ENCODE peak calls at places on chromosomes 11 and 22, in four cellular contexts. E is HCT116, M is HepG2, I is K562. T is an unnamed sample.

GRCh38 chr11:68127791-68128681 is 6.8 kb upstream of the CHKA start:
- DNase-seq in E (peak), M (peak), I (peak), T (no peak)

GRCh38 chr11:108221401-108221800 is 1.0 kb downstream of the NPAT start:
- DNase-seq in E (no peak), M (no peak), I (no peak), T (no peak)

GRCh38 chr11:15563054-15563453 is 448.3 kb downstream of the INSC start:
- DNase-seq in E (no peak), M (no peak), I (no peak), T (no peak)

GRCh38 chr11:64259533-64260067 is 8.3 kb downstream of the PLCB3 start:
- DNase-seq in E (no peak), M (no peak), I (no peak), T (no peak)

GRCh38 chr22:23763579-23764331 is 965 bp downstream of the C22orf15 start:
- DNase-seq in E (no peak), M (no peak), I (peak), T (no peak)

GRCh38 chr11:103111400-103111799 is 2.2 kb downstream of the DYNC2H1 start:
- DNase-seq in E (no peak), M (no peak), I (no peak), T (no peak)

GRCh38 chr11:119447664-119448242 is 24.8 kb upstream of the THY1 start:
- DNase-seq in E (no peak), M (no peak), I (no peak), T (no peak)

GRCh38 chr22:37059876-37060449 is 8.4 kb downstream of the KCTD17 start:
- DNase-seq in E (no peak), M (no peak), I (no peak), T (no peak)

GRCh38 chr11:59601788-59602187 is 13.8 kb downstream of the OSBP start:
- DNase-seq in E (no peak), M (peak), I (no peak), T (no peak)

GRCh38 chr11:64298966-64299846 is 952 bp upstream of the CATSPERZ start:
- DNase-seq in E (no peak), M (no peak), I (no peak), T (no peak)

GRCh38 chr22:46519377-46519776 is 18.0 kb downstream of the CELSR1 start:
- DNase-seq in E (no peak), M (no peak), I (no peak), T (no peak)

GRCh38 chr11:84249344-84250135 is 963.4 kb upstream of the CCDC90B start:
- DNase-seq in E (no peak), M (no peak), I (no peak), T (no peak)

GRCh38 chr11:126331286-126331685 is 24.2 kb upstream of the ST3GAL4 start:
- DNase-seq in E (no peak), M (no peak), I (no peak), T (no peak)

GRCh38 chr11:134055029-134055428 is 13.8 kb upstream of the JAM3 start:
- DNase-seq in E (no peak), M (no peak), I (no peak), T (no peak)

DNA sequence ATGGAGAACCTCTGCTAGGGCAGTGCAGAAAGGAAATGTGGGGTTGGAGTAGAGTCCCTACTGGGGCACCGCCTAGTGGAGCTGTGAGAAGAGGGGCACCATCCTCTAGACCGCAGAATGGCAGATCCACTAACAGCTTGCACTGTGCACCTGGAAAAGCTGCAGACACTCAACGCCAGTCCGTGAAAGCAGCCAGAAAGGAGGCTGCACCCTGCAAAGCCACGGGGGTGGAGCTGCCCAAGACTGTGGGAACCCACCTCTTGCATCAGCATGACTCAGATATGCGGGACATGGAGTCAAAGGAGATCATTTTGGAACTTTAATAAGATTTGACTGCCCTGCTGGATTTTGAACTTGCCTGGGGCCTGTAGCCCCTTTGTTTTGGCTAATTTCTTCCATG is 8.7 kb downstream of the TSKU start:
- DNase-seq in E (no peak), M (peak), I (no peak), T (no peak)
- TF ChIP-seq TCF7L2 in E (no peak), M (no peak), I (no peak), T (no peak)

DNA sequence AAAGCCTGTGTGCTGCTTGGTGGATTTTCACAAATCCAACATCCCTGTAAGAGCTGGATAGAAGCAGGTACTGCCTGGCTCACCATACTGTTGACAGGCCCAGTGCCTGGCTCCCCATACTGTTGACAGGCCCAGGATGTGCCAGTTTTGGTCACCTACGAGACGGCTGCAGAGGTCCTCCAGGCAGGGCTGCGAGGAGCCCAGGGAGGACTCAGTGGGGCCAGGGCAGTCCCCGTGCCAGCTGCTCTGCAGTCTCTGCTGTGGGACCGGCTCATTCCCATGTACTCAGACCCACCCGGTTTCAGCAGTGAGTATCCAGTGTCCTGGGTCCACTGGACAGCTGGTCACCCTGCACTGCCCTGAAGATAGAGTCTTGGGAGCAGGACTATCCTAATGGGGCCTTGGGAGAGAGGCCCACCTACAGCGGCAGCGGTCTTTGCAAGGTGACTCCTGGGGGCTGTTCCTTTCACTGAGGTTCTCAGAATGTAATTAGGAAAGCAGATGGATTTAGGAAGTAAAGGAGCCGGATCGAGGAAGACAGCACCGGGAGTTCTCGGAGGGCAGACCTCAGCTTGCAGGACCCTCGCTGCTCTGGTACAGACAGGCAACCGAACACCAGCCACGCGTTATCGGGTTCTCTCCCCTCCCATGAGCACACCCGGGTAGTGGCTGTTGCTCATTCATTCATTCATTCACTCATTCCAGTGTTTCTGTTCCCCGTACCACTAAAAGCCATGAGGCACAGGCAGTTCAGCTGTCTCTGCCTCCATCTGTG is 106.1 kb downstream of the CTTN start:
- DNase-seq in E (no peak), M (no peak), I (no peak), T (no peak)
- TF ChIP-seq CTCF in E (no peak), M (no peak), I (no peak), T (no peak)

DNA sequence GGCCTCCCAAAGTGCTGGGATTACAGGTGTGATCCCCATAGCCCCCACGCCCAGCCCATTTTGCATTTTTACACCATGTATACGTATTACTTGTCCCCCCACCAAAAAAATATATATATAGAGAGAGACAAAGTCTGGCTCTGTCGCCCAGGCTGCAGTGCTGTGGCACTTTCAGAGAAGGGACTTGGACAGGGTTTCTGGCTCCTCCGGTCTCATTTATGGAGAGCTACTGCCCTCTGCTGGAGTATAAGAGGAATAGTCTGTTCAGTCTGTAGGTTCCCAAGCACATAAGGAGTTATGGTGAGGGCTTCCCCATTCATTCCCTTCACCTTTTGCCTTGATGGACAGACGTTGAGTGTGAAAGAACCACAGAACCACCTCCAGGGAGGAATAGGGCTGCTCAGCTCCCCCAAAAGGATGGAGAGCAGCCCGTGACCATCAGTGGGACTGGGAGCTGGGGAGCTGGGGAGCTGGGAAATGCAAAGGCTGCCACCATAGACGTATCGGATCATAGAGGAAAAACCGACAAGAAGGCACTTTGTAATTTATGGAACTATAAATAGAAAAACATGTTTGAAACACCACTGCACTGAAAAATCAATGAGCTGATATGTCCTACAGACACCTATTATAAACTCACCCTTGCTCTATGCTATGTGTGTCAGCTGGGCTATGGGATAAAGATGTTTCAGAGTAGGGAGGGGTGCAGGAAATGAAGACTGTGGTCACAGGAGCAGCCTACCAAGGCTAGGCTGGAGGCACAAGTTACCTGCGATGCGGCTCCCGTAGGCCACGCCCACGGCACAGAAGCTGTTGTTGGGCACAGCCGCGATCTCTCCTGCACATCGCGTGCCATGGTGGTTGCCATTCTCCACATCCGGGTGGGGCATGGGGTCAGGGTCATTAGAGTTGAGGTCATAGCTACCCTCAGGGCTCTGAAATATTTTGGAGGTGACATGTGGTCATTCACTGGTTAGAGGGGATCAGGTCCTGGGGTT is 5.2 kb downstream of the PCSK7 start:
- DNase-seq in E (peak), M (peak), I (peak), T (peak)
- TF ChIP-seq TCF7L2 in E (no peak), M (no peak), I (no peak), T (no peak)

GRCh38 chr11:10758959-10759358 is 7.9 kb downstream of the CTR9 start:
- DNase-seq in E (no peak), M (no peak), I (peak), T (no peak)
- TF ChIP-seq CTCF in E (peak), M (no peak), I (peak), T (peak)

GRCh38 chr22:44131989-44132685 is 48.6 kb upstream of the PARVG start:
- DNase-seq in E (no peak), M (no peak), I (no peak), T (no peak)

GRCh38 chr22:44129614-44129976 is 51.1 kb upstream of the PARVG start:
- DNase-seq in E (no peak), M (no peak), I (peak), T (no peak)

GRCh38 chr22:44131412-44131811 is 49.3 kb upstream of the PARVG start:
- DNase-seq in E (no peak), M (no peak), I (no peak), T (no peak)

GRCh38 chr22:44128961-44129613 is 51.6 kb upstream of the PARVG start:
- DNase-seq in E (no peak), M (no peak), I (no peak), T (no peak)

GRCh38 chr22:44130076-44130711 is 50.5 kb upstream of the PARVG start:
- DNase-seq in E (no peak), M (no peak), I (no peak), T (no peak)
- TF ChIP-seq TCF7L2 in E (no peak), M (no peak), I (no peak), T (no peak)

GRCh38 chr11:47269002-47269828 is 718 bp upstream of the MADD start:
- DNase-seq in E (peak), M (peak), I (peak), T (no peak)
- TF ChIP-seq CTCF in E (no peak), M (peak), I (peak), T (no peak)

GRCh38 chr22:19973551-19974183 is 32.0 kb upstream of the TXNRD2 start:
- DNase-seq in E (no peak), M (no peak), I (no peak), T (no peak)
- TF ChIP-seq TCF7L2 in E (no peak), M (no peak), I (no peak), T (no peak)

GRCh38 chr11:34790620-34791019 is 125.6 kb downstream of the APIP start:
- DNase-seq in E (no peak), M (no peak), I (no peak), T (no peak)

GRCh38 chr11:34791725-34792124 is 124.5 kb downstream of the APIP start:
- DNase-seq in E (no peak), M (peak), I (no peak), T (no peak)

GRCh38 chr11:34792814-34793241 is 123.4 kb downstream of the APIP start:
- DNase-seq in E (no peak), M (peak), I (no peak), T (no peak)

GRCh38 chr11:34793666-34794065 is 122.5 kb downstream of the APIP start:
- DNase-seq in E (no peak), M (no peak), I (no peak), T (no peak)

GRCh38 chr11:34792143-34792542 is 124.0 kb downstream of the APIP start:
- DNase-seq in E (no peak), M (no peak), I (peak), T (no peak)
- TF ChIP-seq CTCF in E (peak), M (no peak), I (peak), T (no peak)